ENCODE peak calls at places on chromosome 5, in ten cellular contexts. One of them, this sample, is unnamed.

GRCh38 chr5:173868096-173868879 is 19.9 kb upstream of the CPEB4 start:
- DNase-seq in right lobe of liver: no peak
- DNase-seq in A549: no peak
- DNase-seq in nephron progenitor cell: no peak
- DNase-seq in uterus: no peak
- DNase-seq in cardiac fibroblast: no peak
- DNase-seq in HFFc6: no peak
- DNase-seq in adrenal gland: no peak
- DNase-seq in GM10248: no peak
- DNase-seq in heart right ventricle: no peak
- DNase-seq in this sample: no peak

GRCh38 chr5:138246334-138246733 is 28.1 kb downstream of the GFRA3 start:
- DNase-seq in right lobe of liver: no peak
- DNase-seq in A549: no peak
- DNase-seq in nephron progenitor cell: no peak
- DNase-seq in uterus: no peak
- DNase-seq in cardiac fibroblast: no peak
- DNase-seq in HFFc6: no peak
- DNase-seq in adrenal gland: no peak
- DNase-seq in GM10248: no peak
- DNase-seq in heart right ventricle: no peak
- DNase-seq in this sample: no peak

GRCh38 chr5:68722357-68722756 is 371.5 kb upstream of the SLC30A5 start:
- DNase-seq in right lobe of liver: no peak
- DNase-seq in A549: no peak
- DNase-seq in nephron progenitor cell: no peak
- DNase-seq in uterus: no peak
- DNase-seq in cardiac fibroblast: no peak
- DNase-seq in HFFc6: no peak
- DNase-seq in adrenal gland: no peak
- DNase-seq in GM10248: no peak
- DNase-seq in heart right ventricle: no peak
- DNase-seq in this sample: no peak

GRCh38 chr5:180590543-180591248 is 603 bp downstream of the SCGB3A1 start:
- DNase-seq in right lobe of liver: peak; percentile 21
- DNase-seq in A549: no peak
- DNase-seq in nephron progenitor cell: peak; percentile 53
- DNase-seq in uterus: no peak
- DNase-seq in cardiac fibroblast: no peak
- DNase-seq in HFFc6: no peak
- DNase-seq in adrenal gland: no peak
- DNase-seq in GM10248: peak; percentile 15
- DNase-seq in heart right ventricle: no peak
- DNase-seq in this sample: no peak

GRCh38 chr5:42612997-42613396 is 143.6 kb upstream of the CCDC152 start:
- DNase-seq in right lobe of liver: no peak
- DNase-seq in A549: no peak
- DNase-seq in nephron progenitor cell: no peak
- DNase-seq in uterus: no peak
- DNase-seq in cardiac fibroblast: peak; percentile 49
- DNase-seq in HFFc6: no peak
- DNase-seq in adrenal gland: no peak
- DNase-seq in GM10248: no peak
- DNase-seq in heart right ventricle: no peak
- DNase-seq in this sample: no peak

GRCh38 chr5:60943624-60944023 is 1.2 kb downstream of the ERCC8 start:
- DNase-seq in right lobe of liver: no peak
- DNase-seq in A549: no peak
- DNase-seq in nephron progenitor cell: no peak
- DNase-seq in uterus: no peak
- DNase-seq in cardiac fibroblast: no peak
- DNase-seq in HFFc6: no peak
- DNase-seq in adrenal gland: no peak
- DNase-seq in GM10248: no peak
- DNase-seq in heart right ventricle: no peak
- DNase-seq in this sample: no peak

GRCh38 chr5:140011297-140011802 is 31.7 kb downstream of the NRG2 start:
- DNase-seq in right lobe of liver: no peak
- DNase-seq in A549: no peak
- DNase-seq in nephron progenitor cell: no peak
- DNase-seq in uterus: no peak
- DNase-seq in cardiac fibroblast: no peak
- DNase-seq in HFFc6: no peak
- DNase-seq in adrenal gland: no peak
- DNase-seq in GM10248: peak; percentile 41
- DNase-seq in heart right ventricle: peak; percentile 63
- DNase-seq in this sample: no peak

GRCh38 chr5:154755361-154756202 is at the start of gene LARP1:
- DNase-seq in right lobe of liver: peak; percentile 60
- DNase-seq in A549: no peak
- DNase-seq in nephron progenitor cell: peak; percentile 61
- DNase-seq in uterus: no peak
- DNase-seq in cardiac fibroblast: peak; percentile 29
- DNase-seq in HFFc6: no peak
- DNase-seq in adrenal gland: peak; percentile 53
- DNase-seq in GM10248: peak; percentile 40
- DNase-seq in heart right ventricle: peak; percentile 42
- DNase-seq in this sample: no peak

GRCh38 chr5:132828846-132829494 is 1.5 kb downstream of the SHROOM1 start:
- DNase-seq in right lobe of liver: no peak
- DNase-seq in A549: no peak
- DNase-seq in nephron progenitor cell: no peak
- DNase-seq in uterus: peak; percentile 20
- DNase-seq in cardiac fibroblast: no peak
- DNase-seq in HFFc6: no peak
- DNase-seq in adrenal gland: no peak
- DNase-seq in GM10248: no peak
- DNase-seq in heart right ventricle: no peak
- DNase-seq in this sample: no peak

GRCh38 chr5:67699560-67699959 is 503.0 kb upstream of the CD180 start:
- DNase-seq in right lobe of liver: no peak
- DNase-seq in A549: no peak
- DNase-seq in nephron progenitor cell: no peak
- DNase-seq in uterus: no peak
- DNase-seq in cardiac fibroblast: no peak
- DNase-seq in HFFc6: no peak
- DNase-seq in adrenal gland: no peak
- DNase-seq in GM10248: no peak
- DNase-seq in heart right ventricle: no peak
- DNase-seq in this sample: no peak

GRCh38 chr5:132425009-132425937 is 55.8 kb downstream of the SLC22A5 start:
- DNase-seq in right lobe of liver: no peak
- DNase-seq in A549: no peak
- DNase-seq in nephron progenitor cell: no peak
- DNase-seq in uterus: no peak
- DNase-seq in cardiac fibroblast: peak; percentile 59
- DNase-seq in HFFc6: peak; percentile 85
- DNase-seq in adrenal gland: peak; percentile 28
- DNase-seq in GM10248: peak; percentile 80
- DNase-seq in heart right ventricle: no peak
- DNase-seq in this sample: peak; percentile 23

GRCh38 chr5:40675396-40676133 is 4.2 kb upstream of the PTGER4 start:
- DNase-seq in right lobe of liver: no peak
- DNase-seq in A549: no peak
- DNase-seq in nephron progenitor cell: no peak
- DNase-seq in uterus: no peak
- DNase-seq in cardiac fibroblast: no peak
- DNase-seq in HFFc6: no peak
- DNase-seq in adrenal gland: no peak
- DNase-seq in GM10248: no peak
- DNase-seq in heart right ventricle: no peak
- DNase-seq in this sample: no peak

GRCh38 chr5:174010365-174010764 is 21.4 kb downstream of the C5orf47 start:
- DNase-seq in right lobe of liver: no peak
- DNase-seq in A549: no peak
- DNase-seq in nephron progenitor cell: no peak
- DNase-seq in uterus: no peak
- DNase-seq in cardiac fibroblast: no peak
- DNase-seq in HFFc6: no peak
- DNase-seq in adrenal gland: no peak
- DNase-seq in GM10248: no peak
- DNase-seq in heart right ventricle: no peak
- DNase-seq in this sample: no peak

GRCh38 chr5:140883927-140884697 is 2.2 kb downstream of the PCDHA13 start:
- DNase-seq in right lobe of liver: no peak
- DNase-seq in A549: no peak
- DNase-seq in nephron progenitor cell: no peak
- DNase-seq in uterus: no peak
- DNase-seq in cardiac fibroblast: no peak
- DNase-seq in HFFc6: no peak
- DNase-seq in adrenal gland: no peak
- DNase-seq in GM10248: no peak
- DNase-seq in heart right ventricle: no peak
- DNase-seq in this sample: no peak

GRCh38 chr5:136025900-136026299 is 2.9 kb upstream of the TGFBI start:
- DNase-seq in right lobe of liver: no peak
- DNase-seq in A549: no peak
- DNase-seq in nephron progenitor cell: no peak
- DNase-seq in uterus: peak; percentile 59
- DNase-seq in cardiac fibroblast: peak; percentile 87
- DNase-seq in HFFc6: no peak
- DNase-seq in adrenal gland: peak; percentile 41
- DNase-seq in GM10248: no peak
- DNase-seq in heart right ventricle: peak; percentile 77
- DNase-seq in this sample: no peak

GRCh38 chr5:150180241-150181027 is 9.4 kb upstream of the SLC6A7 start:
- DNase-seq in right lobe of liver: no peak
- DNase-seq in A549: no peak
- DNase-seq in nephron progenitor cell: no peak
- DNase-seq in uterus: peak; percentile 80
- DNase-seq in cardiac fibroblast: peak; percentile 91
- DNase-seq in HFFc6: no peak
- DNase-seq in adrenal gland: no peak
- DNase-seq in GM10248: no peak
- DNase-seq in heart right ventricle: peak; percentile 73
- DNase-seq in this sample: no peak

DNA sequence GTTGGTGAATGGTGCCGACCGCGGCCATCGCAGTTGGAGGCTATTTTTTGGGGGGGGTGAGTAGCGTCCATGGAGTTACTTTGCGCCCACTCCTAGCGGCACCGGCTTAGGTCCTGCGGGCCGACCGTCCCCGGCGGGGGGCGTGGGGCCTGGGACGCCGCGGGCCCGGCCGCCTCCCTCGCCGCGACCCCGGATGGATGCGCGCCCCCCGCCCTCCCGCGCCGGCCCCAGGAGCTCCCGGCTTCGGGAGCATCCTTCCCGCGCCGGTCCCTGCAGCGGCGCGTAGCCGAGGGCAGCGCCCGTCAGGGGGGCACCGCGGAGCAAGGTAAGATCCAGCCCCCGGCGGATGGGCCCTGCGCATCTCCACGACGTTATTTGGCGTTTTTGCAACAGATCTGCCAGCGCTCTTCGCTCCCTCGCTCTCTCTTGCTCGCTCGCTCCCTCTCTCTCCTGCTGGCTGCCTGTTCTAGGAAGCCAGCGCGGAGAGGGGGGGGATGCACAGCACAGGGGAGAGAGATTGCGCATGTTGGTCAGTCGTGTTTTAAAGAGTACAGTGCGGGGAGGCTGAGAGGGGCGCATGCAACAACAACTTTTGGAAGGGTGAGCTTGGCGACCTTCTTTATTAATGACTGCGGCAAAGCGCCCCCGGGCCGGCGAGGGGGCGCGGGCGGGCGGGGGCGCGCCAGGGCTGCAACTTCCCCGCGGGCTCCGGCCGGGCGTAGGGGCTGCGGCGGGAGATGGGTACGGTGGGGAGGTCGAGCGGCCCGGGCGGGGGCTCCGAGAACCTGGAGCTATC is 415 bp downstream of the JADE2 start:
- DNase-seq in right lobe of liver: peak; percentile 66
- DNase-seq in A549: peak; percentile 78
- DNase-seq in nephron progenitor cell: peak; percentile 71
- DNase-seq in uterus: peak; percentile 79
- DNase-seq in cardiac fibroblast: peak; percentile 85
- DNase-seq in HFFc6: peak; percentile 71
- DNase-seq in adrenal gland: peak; percentile 85
- DNase-seq in GM10248: peak; percentile 55
- DNase-seq in heart right ventricle: peak; percentile 82
- DNase-seq in this sample: no peak
- TF ChIP-seq CTCF in right lobe of liver: no peak
- TF ChIP-seq CTCF in A549: peak; percentile 14
- TF ChIP-seq CTCF in nephron progenitor cell: no peak
- TF ChIP-seq CTCF in uterus: no peak
- TF ChIP-seq CTCF in cardiac fibroblast: no peak
- TF ChIP-seq CTCF in HFFc6: no peak
- TF ChIP-seq CTCF in adrenal gland: no peak
- TF ChIP-seq CTCF in GM10248: no peak
- TF ChIP-seq CTCF in heart right ventricle: peak; percentile 13
- TF ChIP-seq CTCF in this sample: no peak

GRCh38 chr5:32712463-32713395 is 1.6 kb downstream of the NPR3 start:
- DNase-seq in right lobe of liver: no peak
- DNase-seq in A549: no peak
- DNase-seq in nephron progenitor cell: peak; percentile 20
- DNase-seq in uterus: no peak
- DNase-seq in cardiac fibroblast: no peak
- DNase-seq in HFFc6: peak; percentile 19
- DNase-seq in adrenal gland: no peak
- DNase-seq in GM10248: no peak
- DNase-seq in heart right ventricle: no peak
- DNase-seq in this sample: no peak
- TF ChIP-seq CTCF in right lobe of liver: no peak
- TF ChIP-seq CTCF in A549: no peak
- TF ChIP-seq CTCF in nephron progenitor cell: no peak
- TF ChIP-seq CTCF in uterus: no peak
- TF ChIP-seq CTCF in cardiac fibroblast: peak; percentile 12
- TF ChIP-seq CTCF in HFFc6: peak; percentile 72
- TF ChIP-seq CTCF in adrenal gland: no peak
- TF ChIP-seq CTCF in GM10248: no peak
- TF ChIP-seq CTCF in heart right ventricle: peak; percentile 20
- TF ChIP-seq CTCF in this sample: peak; percentile 13

DNA sequence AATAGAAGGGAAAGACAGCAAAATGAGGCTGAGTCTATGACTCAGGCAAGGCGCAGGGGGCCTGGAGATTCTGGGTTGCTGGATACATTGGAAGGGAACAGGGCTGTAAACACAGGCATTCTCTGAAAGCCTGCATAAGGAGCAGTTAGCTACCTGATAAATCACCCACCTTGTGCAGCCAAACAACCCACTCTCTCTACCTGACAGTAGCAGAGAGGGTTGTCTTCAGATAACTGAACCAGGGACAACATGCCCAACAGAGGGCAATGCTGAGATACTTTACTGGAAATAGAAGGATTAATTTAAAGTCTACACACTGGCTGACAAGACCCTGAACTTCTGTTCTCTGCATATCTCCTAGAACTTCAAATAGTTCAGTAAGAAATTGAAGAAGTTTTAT is 161.6 kb downstream of the KCTD16 start:
- DNase-seq in right lobe of liver: no peak
- DNase-seq in A549: no peak
- DNase-seq in nephron progenitor cell: no peak
- DNase-seq in uterus: no peak
- DNase-seq in cardiac fibroblast: no peak
- DNase-seq in HFFc6: peak; percentile 13
- DNase-seq in adrenal gland: no peak
- DNase-seq in GM10248: no peak
- DNase-seq in heart right ventricle: no peak
- DNase-seq in this sample: no peak
- TF ChIP-seq CTCF in right lobe of liver: peak; percentile 33
- TF ChIP-seq CTCF in A549: no peak
- TF ChIP-seq CTCF in nephron progenitor cell: peak; percentile 21
- TF ChIP-seq CTCF in uterus: no peak
- TF ChIP-seq CTCF in cardiac fibroblast: no peak
- TF ChIP-seq CTCF in HFFc6: peak; percentile 68
- TF ChIP-seq CTCF in adrenal gland: no peak
- TF ChIP-seq CTCF in GM10248: no peak
- TF ChIP-seq CTCF in heart right ventricle: no peak
- TF ChIP-seq CTCF in this sample: peak; percentile 6

GRCh38 chr5:90793183-90793582 is 234.6 kb downstream of the ADGRV1 start:
- DNase-seq in right lobe of liver: no peak
- DNase-seq in A549: no peak
- DNase-seq in nephron progenitor cell: no peak
- DNase-seq in uterus: no peak
- DNase-seq in cardiac fibroblast: no peak
- DNase-seq in HFFc6: no peak
- DNase-seq in adrenal gland: no peak
- DNase-seq in GM10248: no peak
- DNase-seq in heart right ventricle: no peak
- DNase-seq in this sample: no peak
- TF ChIP-seq CTCF in right lobe of liver: no peak
- TF ChIP-seq CTCF in A549: peak; percentile 23
- TF ChIP-seq CTCF in nephron progenitor cell: no peak
- TF ChIP-seq CTCF in uterus: no peak
- TF ChIP-seq CTCF in cardiac fibroblast: no peak
- TF ChIP-seq CTCF in HFFc6: peak; percentile 43
- TF ChIP-seq CTCF in adrenal gland: no peak
- TF ChIP-seq CTCF in GM10248: no peak
- TF ChIP-seq CTCF in heart right ventricle: no peak
- TF ChIP-seq CTCF in this sample: no peak